ENCODE peak calls at places on chromosomes 1 and 21, in five cellular contexts. Q is OCI-LY7, S is PC-3, E is MM.1S, W is PC-9. Y is an unnamed sample.

GRCh38 chr1:200483491-200484143 is 73.8 kb upstream of the ZNF281 start:
- DNase-seq in W (peak; percentile 97), S (peak; percentile 100), E (no peak), Q (no peak), Y (no peak)

GRCh38 chr1:183968386-183968785 is 69.1 kb downstream of the COLGALT2 start:
- DNase-seq in S (no peak), Q (no peak), E (no peak), W (no peak), Y (no peak)

GRCh38 chr21:36722370-36723368 is 23.8 kb downstream of the SIM2 start:
- DNase-seq in W (no peak), S (no peak), Q (no peak), E (no peak), Y (no peak)

GRCh38 chr1:2854611-2855010 is 53.1 kb upstream of the TTC34 start:
- DNase-seq in W (no peak), E (no peak), S (no peak), Q (no peak), Y (no peak)

GRCh38 chr1:71019248-71019647 is 28.4 kb downstream of the PTGER3 start:
- DNase-seq in Q (no peak), S (no peak), E (no peak), W (no peak), Y (no peak)

GRCh38 chr1:61093525-61094137 is 11.3 kb downstream of the NFIA start:
- DNase-seq in E (no peak), S (no peak), W (no peak), Q (no peak), Y (no peak)

GRCh38 chr1:34693081-34693480 is 61.8 kb upstream of the GJB5 start:
- DNase-seq in Q (no peak), S (no peak), E (no peak), W (no peak), Y (no peak)

GRCh38 chr1:41673355-41673754 is 188.9 kb upstream of the EDN2 start:
- DNase-seq in W (no peak), E (peak; percentile 79), Q (peak; percentile 78), S (no peak), Y (peak; percentile 59)

GRCh38 chr1:26999440-26999987 is 6.0 kb downstream of the TRNP1 start:
- DNase-seq in Q (no peak), W (peak; percentile 70), S (peak; percentile 96), E (no peak), Y (no peak)

GRCh38 chr1:152537496-152537895 is 23.2 kb downstream of the CRCT1 start:
- DNase-seq in S (no peak), Q (no peak), W (no peak), E (no peak), Y (no peak)

GRCh38 chr1:152543808-152544207 is 22.8 kb downstream of the LCE3E start:
- DNase-seq in S (peak; percentile 14), W (no peak), Q (peak; percentile 8), E (no peak), Y (peak; percentile 67)

GRCh38 chr1:152535774-152536173 is 21.5 kb downstream of the CRCT1 start:
- DNase-seq in E (no peak), S (no peak), Q (no peak), W (no peak), Y (no peak)

DNA sequence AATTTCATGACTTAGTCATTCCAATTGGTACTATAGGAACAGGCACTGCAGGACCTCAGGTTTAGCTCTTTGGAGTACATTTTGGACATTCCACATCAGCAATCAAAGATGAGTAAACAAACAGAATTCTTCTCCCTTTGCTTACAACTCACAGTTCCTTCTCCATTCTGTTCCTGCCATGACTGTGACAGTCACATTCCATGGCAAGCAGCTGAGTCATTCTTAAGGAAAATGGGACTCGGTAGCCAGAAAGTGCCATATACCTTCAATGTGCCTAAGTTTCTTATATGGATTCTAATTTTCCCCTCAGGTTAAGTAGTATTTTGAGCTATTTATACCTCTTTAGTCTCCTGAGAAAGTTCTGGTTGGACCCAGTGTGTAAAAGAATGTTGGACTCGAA is 25.6 kb downstream of the CRCT1 start:
- DNase-seq in S (no peak), Q (no peak), E (no peak), W (no peak), Y (no peak)
- H3K9me2 ChIP-seq in S (no peaks in the 10 kb centered on the region), Q (no peaks in the 10 kb centered on the region), E (no peaks in the 10 kb centered on the region), W (no peaks in the 10 kb centered on the region), Y (no peaks in the 10 kb centered on the region)

DNA sequence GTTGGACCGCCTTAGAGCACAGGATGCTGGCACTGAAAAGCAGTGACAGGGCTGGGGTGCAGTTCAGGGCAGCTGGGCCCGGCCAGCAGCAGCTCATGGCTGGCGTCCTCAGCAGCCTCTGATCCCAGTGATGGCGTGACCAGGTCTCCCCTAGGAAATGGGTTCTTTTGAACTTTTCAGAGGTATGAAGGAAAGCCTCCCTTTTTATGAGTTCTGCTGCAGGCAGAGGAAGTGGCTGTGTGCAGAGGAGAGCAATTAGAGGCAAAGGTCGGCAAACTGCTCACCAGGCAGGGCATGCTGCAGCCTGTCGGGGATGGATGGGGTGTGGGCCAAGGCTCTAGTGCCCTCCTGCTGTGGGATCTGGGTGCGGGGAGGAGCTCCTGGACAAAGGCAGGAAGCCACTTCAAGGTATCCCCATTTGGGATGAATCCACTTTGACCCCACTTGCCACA is 45.6 kb upstream of the RAB4A start:
- DNase-seq in E (no peak), Q (no peak), W (no peak), S (peak; percentile 52), Y (no peak)
- H3K9me2 ChIP-seq in E (no peaks in the 10 kb centered on the region), Q (no peaks in the 10 kb centered on the region), W (no peaks in the 10 kb centered on the region), S (peaks cover 2% of the 10 kb centered on the region), Y (no peaks in the 10 kb centered on the region)

GRCh38 chr1:114043548-114043947 is 64.3 kb downstream of the OLFML3 start:
- DNase-seq in W (no peak), E (no peak), Q (no peak), S (no peak), Y (no peak)
- H3K9me2 ChIP-seq in W (no peaks in the 10 kb centered on the region), E (no peaks in the 10 kb centered on the region), Q (no peaks in the 10 kb centered on the region), S (no peaks in the 10 kb centered on the region), Y (no peaks in the 10 kb centered on the region)

GRCh38 chr1:181608951-181609350 is 125.6 kb downstream of the CACNA1E start:
- DNase-seq in Q (no peak), W (no peak), S (no peak), E (no peak), Y (no peak)

GRCh38 chr1:181608386-181608785 is 125.1 kb downstream of the CACNA1E start:
- DNase-seq in E (no peak), S (no peak), W (no peak), Q (no peak), Y (no peak)

GRCh38 chr1:181603735-181604410 is 120.6 kb downstream of the CACNA1E start:
- DNase-seq in S (no peak), E (no peak), Q (no peak), W (no peak), Y (no peak)

GRCh38 chr1:181604482-181604881 is 121.2 kb downstream of the CACNA1E start:
- DNase-seq in E (no peak), W (no peak), Q (no peak), S (no peak), Y (no peak)

DNA sequence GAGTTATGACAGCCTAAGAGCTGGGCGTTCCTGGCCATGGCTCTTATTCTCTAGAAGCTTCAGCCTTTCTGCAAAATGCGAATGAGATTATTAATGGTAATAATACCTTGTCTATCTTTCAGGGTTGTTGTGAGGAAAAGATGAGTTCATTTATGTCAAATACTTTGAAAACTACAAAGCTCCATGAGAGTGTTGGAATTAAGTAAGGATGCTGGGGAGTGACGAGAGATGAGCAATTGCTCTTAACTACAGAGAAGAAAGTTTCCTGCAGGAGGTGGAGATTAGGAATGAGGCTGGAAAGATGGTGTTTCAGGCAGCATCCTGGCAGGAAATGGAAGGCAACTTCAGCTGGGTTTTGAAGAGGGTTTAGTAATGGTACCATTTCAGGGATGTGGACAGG is 124.2 kb downstream of the CACNA1E start:
- DNase-seq in W (no peak), S (no peak), Q (no peak), E (no peak), Y (no peak)
- H3K9me2 ChIP-seq in W (no peaks in the 10 kb centered on the region), S (no peaks in the 10 kb centered on the region), Q (no peaks in the 10 kb centered on the region), E (no peaks in the 10 kb centered on the region), Y (no peaks in the 10 kb centered on the region)

GRCh38 chr1:89708727-89709375 is 75.9 kb downstream of the LRRC8C start:
- DNase-seq in S (no peak), E (no peak), Q (no peak), W (no peak), Y (no peak)

GRCh38 chr1:89712420-89712819 is 79.5 kb downstream of the LRRC8C start:
- DNase-seq in Q (no peak), E (no peak), S (no peak), W (no peak), Y (no peak)

GRCh38 chr1:89711140-89711778 is 78.3 kb downstream of the LRRC8C start:
- DNase-seq in S (no peak), E (no peak), Q (no peak), W (no peak), Y (no peak)

GRCh38 chr1:89706700-89707012 is 73.7 kb downstream of the LRRC8C start:
- DNase-seq in E (no peak), Q (peak; percentile 46), W (no peak), S (no peak), Y (no peak)

GRCh38 chr1:89710498-89711139 is 77.7 kb downstream of the LRRC8C start:
- DNase-seq in S (no peak), E (no peak), Q (no peak), W (no peak), Y (no peak)
- H3K9me2 ChIP-seq in S (no peaks in the 10 kb centered on the region), E (no peaks in the 10 kb centered on the region), Q (no peaks in the 10 kb centered on the region), W (no peaks in the 10 kb centered on the region), Y (no peaks in the 10 kb centered on the region)

GRCh38 chr1:114043046-114043445 is 63.8 kb downstream of the OLFML3 start:
- DNase-seq in S (no peak), Q (no peak), W (no peak), E (no peak), Y (no peak)
- H3K9me2 ChIP-seq in S (no peaks in the 10 kb centered on the region), Q (no peaks in the 10 kb centered on the region), W (no peaks in the 10 kb centered on the region), E (no peaks in the 10 kb centered on the region), Y (no peaks in the 10 kb centered on the region)

Y was measured in Karpas-422.